ENCODE peak calls at places on chromosomes 4 and X, in seven cellular contexts. One of them, this sample, is unnamed.

GRCh38 chr4:71992571-71992970 is 39.2 kb upstream of the NPFFR2 start:
- DNase-seq in lower lobe of right lung: no peak
- DNase-seq in T-cell: no peak
- DNase-seq in NCI-H460: no peak
- DNase-seq in iris pigment epithelial cell: peak
- DNase-seq in activated naive CD4-positive, alpha-beta T cell treated with anti-CD3 and anti-CD28 coated beads, Interleukin-2, amount 50 U/mL, for 16 hours: no peak
- DNase-seq in testis: no peak
- DNase-seq in this sample: peak

GRCh38 chr4:86757468-86757867 is 91.7 kb downstream of the SLC10A6 start:
- DNase-seq in lower lobe of right lung: no peak
- DNase-seq in T-cell: no peak
- DNase-seq in NCI-H460: no peak
- DNase-seq in iris pigment epithelial cell: no peak
- DNase-seq in activated naive CD4-positive, alpha-beta T cell treated with anti-CD3 and anti-CD28 coated beads, Interleukin-2, amount 50 U/mL, for 16 hours: no peak
- DNase-seq in testis: peak
- DNase-seq in this sample: no peak

GRCh38 chr4:186557061-186557460 is 1.7 kb upstream of the MTNR1A start:
- DNase-seq in lower lobe of right lung: no peak
- DNase-seq in T-cell: no peak
- DNase-seq in NCI-H460: no peak
- DNase-seq in iris pigment epithelial cell: no peak
- DNase-seq in activated naive CD4-positive, alpha-beta T cell treated with anti-CD3 and anti-CD28 coated beads, Interleukin-2, amount 50 U/mL, for 16 hours: no peak
- DNase-seq in testis: no peak
- DNase-seq in this sample: peak

GRCh38 chr4:57156242-57156990 is 46.2 kb upstream of the IGFBP7 start:
- DNase-seq in lower lobe of right lung: no peak
- DNase-seq in T-cell: no peak
- DNase-seq in NCI-H460: no peak
- DNase-seq in iris pigment epithelial cell: peak
- DNase-seq in activated naive CD4-positive, alpha-beta T cell treated with anti-CD3 and anti-CD28 coated beads, Interleukin-2, amount 50 U/mL, for 16 hours: no peak
- DNase-seq in testis: no peak
- DNase-seq in this sample: no peak

GRCh38 chr4:111136438-111136837 is 513.6 kb upstream of the PITX2 start:
- DNase-seq in lower lobe of right lung: no peak
- DNase-seq in T-cell: no peak
- DNase-seq in NCI-H460: peak
- DNase-seq in iris pigment epithelial cell: peak
- DNase-seq in activated naive CD4-positive, alpha-beta T cell treated with anti-CD3 and anti-CD28 coated beads, Interleukin-2, amount 50 U/mL, for 16 hours: no peak
- DNase-seq in testis: peak
- DNase-seq in this sample: peak

GRCh38 chr4:2248044-2248780 is 6.3 kb upstream of the HAUS3 start:
- DNase-seq in lower lobe of right lung: peak
- DNase-seq in T-cell: no peak
- DNase-seq in NCI-H460: no peak
- DNase-seq in iris pigment epithelial cell: no peak
- DNase-seq in activated naive CD4-positive, alpha-beta T cell treated with anti-CD3 and anti-CD28 coated beads, Interleukin-2, amount 50 U/mL, for 16 hours: no peak
- DNase-seq in testis: no peak
- DNase-seq in this sample: no peak

GRCh38 chr4:25085621-25086020 is 54.9 kb upstream of the LGI2 start:
- DNase-seq in lower lobe of right lung: no peak
- DNase-seq in T-cell: no peak
- DNase-seq in NCI-H460: no peak
- DNase-seq in iris pigment epithelial cell: no peak
- DNase-seq in activated naive CD4-positive, alpha-beta T cell treated with anti-CD3 and anti-CD28 coated beads, Interleukin-2, amount 50 U/mL, for 16 hours: no peak
- DNase-seq in testis: no peak
- DNase-seq in this sample: no peak

GRCh38 chr4:56308384-56308783 is 78.9 kb downstream of the AASDH start:
- DNase-seq in lower lobe of right lung: no peak
- DNase-seq in T-cell: no peak
- DNase-seq in NCI-H460: no peak
- DNase-seq in iris pigment epithelial cell: no peak
- DNase-seq in activated naive CD4-positive, alpha-beta T cell treated with anti-CD3 and anti-CD28 coated beads, Interleukin-2, amount 50 U/mL, for 16 hours: no peak
- DNase-seq in testis: no peak
- DNase-seq in this sample: no peak

GRCh38 chr4:10171055-10171454 is 54.5 kb upstream of the WDR1 start:
- DNase-seq in lower lobe of right lung: no peak
- DNase-seq in T-cell: no peak
- DNase-seq in NCI-H460: no peak
- DNase-seq in iris pigment epithelial cell: no peak
- DNase-seq in activated naive CD4-positive, alpha-beta T cell treated with anti-CD3 and anti-CD28 coated beads, Interleukin-2, amount 50 U/mL, for 16 hours: no peak
- DNase-seq in testis: no peak
- DNase-seq in this sample: no peak

GRCh38 chrX:94515009-94515408 is 841.0 kb downstream of the FAM133A start:
- DNase-seq in lower lobe of right lung: no peak
- DNase-seq in T-cell: no peak
- DNase-seq in NCI-H460: no peak
- DNase-seq in iris pigment epithelial cell: no peak
- DNase-seq in activated naive CD4-positive, alpha-beta T cell treated with anti-CD3 and anti-CD28 coated beads, Interleukin-2, amount 50 U/mL, for 16 hours: no peak
- DNase-seq in testis: no peak
- DNase-seq in this sample: no peak

GRCh38 chr4:23572382-23572781 is 317.5 kb downstream of the PPARGC1A start:
- DNase-seq in lower lobe of right lung: no peak
- DNase-seq in T-cell: no peak
- DNase-seq in NCI-H460: no peak
- DNase-seq in iris pigment epithelial cell: no peak
- DNase-seq in activated naive CD4-positive, alpha-beta T cell treated with anti-CD3 and anti-CD28 coated beads, Interleukin-2, amount 50 U/mL, for 16 hours: no peak
- DNase-seq in testis: no peak
- DNase-seq in this sample: no peak

GRCh38 chrX:10769165-10769564 is 148.8 kb upstream of the MID1 start:
- DNase-seq in lower lobe of right lung: no peak
- DNase-seq in T-cell: no peak
- DNase-seq in NCI-H460: peak
- DNase-seq in iris pigment epithelial cell: peak
- DNase-seq in activated naive CD4-positive, alpha-beta T cell treated with anti-CD3 and anti-CD28 coated beads, Interleukin-2, amount 50 U/mL, for 16 hours: no peak
- DNase-seq in testis: no peak
- DNase-seq in this sample: peak

GRCh38 chr4:26131711-26132110 is 189.1 kb upstream of the RBPJ start:
- DNase-seq in lower lobe of right lung: no peak
- DNase-seq in T-cell: peak
- DNase-seq in NCI-H460: no peak
- DNase-seq in iris pigment epithelial cell: no peak
- DNase-seq in activated naive CD4-positive, alpha-beta T cell treated with anti-CD3 and anti-CD28 coated beads, Interleukin-2, amount 50 U/mL, for 16 hours: no peak
- DNase-seq in testis: no peak
- DNase-seq in this sample: no peak

GRCh38 chr4:13367244-13367643 is 116.9 kb downstream of the RAB28 start:
- DNase-seq in lower lobe of right lung: no peak
- DNase-seq in T-cell: no peak
- DNase-seq in NCI-H460: no peak
- DNase-seq in iris pigment epithelial cell: no peak
- DNase-seq in activated naive CD4-positive, alpha-beta T cell treated with anti-CD3 and anti-CD28 coated beads, Interleukin-2, amount 50 U/mL, for 16 hours: no peak
- DNase-seq in testis: no peak
- DNase-seq in this sample: no peak

GRCh38 chrX:12898073-12898472 is 8.3 kb upstream of the TLR8 start:
- DNase-seq in lower lobe of right lung: no peak
- DNase-seq in T-cell: no peak
- DNase-seq in NCI-H460: no peak
- DNase-seq in iris pigment epithelial cell: no peak
- DNase-seq in activated naive CD4-positive, alpha-beta T cell treated with anti-CD3 and anti-CD28 coated beads, Interleukin-2, amount 50 U/mL, for 16 hours: no peak
- DNase-seq in testis: no peak
- DNase-seq in this sample: no peak

GRCh38 chr4:4655901-4656300 is 114.1 kb upstream of the STX18 start:
- DNase-seq in lower lobe of right lung: no peak
- DNase-seq in T-cell: no peak
- DNase-seq in NCI-H460: no peak
- DNase-seq in iris pigment epithelial cell: peak
- DNase-seq in activated naive CD4-positive, alpha-beta T cell treated with anti-CD3 and anti-CD28 coated beads, Interleukin-2, amount 50 U/mL, for 16 hours: no peak
- DNase-seq in testis: no peak
- DNase-seq in this sample: peak

GRCh38 chr4:2662598-2662997 is 93.5 kb downstream of the TNIP2 start:
- DNase-seq in lower lobe of right lung: no peak
- DNase-seq in T-cell: no peak
- DNase-seq in NCI-H460: no peak
- DNase-seq in iris pigment epithelial cell: peak
- DNase-seq in activated naive CD4-positive, alpha-beta T cell treated with anti-CD3 and anti-CD28 coated beads, Interleukin-2, amount 50 U/mL, for 16 hours: no peak
- DNase-seq in testis: no peak
- DNase-seq in this sample: peak

GRCh38 chr4:866761-867390 is 40.9 kb upstream of the CPLX1 start:
- DNase-seq in lower lobe of right lung: no peak
- DNase-seq in T-cell: no peak
- DNase-seq in NCI-H460: peak
- DNase-seq in iris pigment epithelial cell: peak
- DNase-seq in activated naive CD4-positive, alpha-beta T cell treated with anti-CD3 and anti-CD28 coated beads, Interleukin-2, amount 50 U/mL, for 16 hours: no peak
- DNase-seq in testis: no peak
- DNase-seq in this sample: peak

GRCh38 chr4:157779084-157779483 is 393.7 kb downstream of the GASK1B start:
- DNase-seq in lower lobe of right lung: no peak
- DNase-seq in T-cell: no peak
- DNase-seq in NCI-H460: no peak
- DNase-seq in iris pigment epithelial cell: no peak
- DNase-seq in activated naive CD4-positive, alpha-beta T cell treated with anti-CD3 and anti-CD28 coated beads, Interleukin-2, amount 50 U/mL, for 16 hours: no peak
- DNase-seq in testis: no peak
- DNase-seq in this sample: no peak

GRCh38 chr4:3708103-3708510 is 58.1 kb upstream of the ADRA2C start:
- DNase-seq in lower lobe of right lung: peak
- DNase-seq in T-cell: no peak
- DNase-seq in NCI-H460: no peak
- DNase-seq in iris pigment epithelial cell: no peak
- DNase-seq in activated naive CD4-positive, alpha-beta T cell treated with anti-CD3 and anti-CD28 coated beads, Interleukin-2, amount 50 U/mL, for 16 hours: peak
- DNase-seq in testis: peak
- DNase-seq in this sample: peak